ENCODE peak calls at places on chromosomes 2 and 18, in four cellular contexts. W, B, U and L are unnamed samples.

GRCh38 chr2:217162533-217162932 is 302.7 kb upstream of the TNP1 start:
- DNase-seq in W (no peak), B (no peak), U (no peak), L (peak; percentile 90)

GRCh38 chr2:143533846-143534245 is 404.6 kb downstream of the ARHGAP15 start:
- DNase-seq in W (no peak), B (no peak), U (no peak), L (no peak)

GRCh38 chr2:175690113-175690716 is 311.9 kb downstream of the LNPK start:
- DNase-seq in W (peak; percentile 24), B (no peak), U (no peak), L (peak; percentile 78)

GRCh38 chr2:114354199-114354598 is 88.2 kb upstream of the DPP10 start:
- DNase-seq in W (no peak), B (no peak), U (no peak), L (no peak)

GRCh38 chr2:195657634-195658540 is 861 bp downstream of the SLC39A10 start:
- DNase-seq in W (peak; percentile 73), B (peak; percentile 57), U (peak; percentile 63), L (peak; percentile 76)

GRCh38 chr18:67742954-67743353 is 226.4 kb upstream of the DSEL start:
- DNase-seq in W (no peak), B (no peak), U (no peak), L (no peak)

GRCh38 chr2:1236596-1236995 is 176.7 kb upstream of the TPO start:
- DNase-seq in W (no peak), B (no peak), U (no peak), L (no peak)

GRCh38 chr2:41899189-41899588 is 148.6 kb upstream of the PKDCC start:
- DNase-seq in W (no peak), B (no peak), U (no peak), L (no peak)

GRCh38 chr2:171531291-171531690 is 9.0 kb downstream of the CYBRD1 start:
- DNase-seq in W (no peak), B (no peak), U (no peak), L (no peak)

GRCh38 chr2:144377929-144378328 is 142.0 kb downstream of the ZEB2 start:
- DNase-seq in W (no peak), B (no peak), U (no peak), L (peak; percentile 55)

GRCh38 chr18:73232933-73233332 is 365.1 kb upstream of the NETO1 start:
- DNase-seq in W (no peak), B (no peak), U (no peak), L (no peak)

GRCh38 chr2:31888550-31888949 is 122.3 kb downstream of the MEMO1 start:
- DNase-seq in W (no peak), B (no peak), U (no peak), L (no peak)

GRCh38 chr2:199460101-199460671 is 2.4 kb upstream of the SATB2 start:
- DNase-seq in W (no peak), B (no peak), U (no peak), L (no peak)

GRCh38 chr2:109677815-109678580 is 63.8 kb downstream of the SOWAHC start:
- DNase-seq in W (no peak), B (no peak), U (no peak), L (no peak)

GRCh38 chr2:74735544-74735943 is 81.5 kb downstream of the SEMA4F start:
- DNase-seq in W (no peak), B (no peak), U (no peak), L (no peak)

GRCh38 chr2:120388222-120389035 is 42.5 kb downstream of the INHBB start:
- DNase-seq in W (peak; percentile 2), B (no peak), U (no peak), L (no peak)

GRCh38 chr2:128442891-128443302 is 124.2 kb upstream of the HS6ST1 start:
- DNase-seq in W (no peak), B (no peak), U (no peak), L (peak; percentile 48)

GRCh38 chr2:157866666-157867642 is 9.2 kb downstream of the ACVR1 start:
- DNase-seq in W (no peak), B (no peak), U (no peak), L (no peak)

GRCh38 chr2:110211938-110212858 is at the start of gene MTLN:
- DNase-seq in W (peak; percentile 76), B (peak; percentile 43), U (peak; percentile 62), L (peak; percentile 74)

GRCh38 chr2:109209941-109210340 is 80.9 kb downstream of the SH3RF3 start:
- DNase-seq in W (no peak), B (no peak), U (no peak), L (no peak)

GRCh38 chr2:179141206-179141605 is 91.3 kb upstream of the CCDC141 start:
- DNase-seq in W (no peak), B (no peak), U (no peak), L (no peak)

GRCh38 chr2:176079285-176079830 is 4.4 kb downstream of the EVX2 start:
- DNase-seq in W (no peak), B (no peak), U (no peak), L (no peak)

GRCh38 chr2:42297322-42297936 is 63.6 kb downstream of the COX7A2L start:
- DNase-seq in W (no peak), B (no peak), U (no peak), L (no peak)

GRCh38 chr2:229920011-229920781 is 1.6 kb downstream of the TRIP12 start:
- DNase-seq in W (peak; percentile 27), B (peak; percentile 24), U (no peak), L (no peak)

DNA sequence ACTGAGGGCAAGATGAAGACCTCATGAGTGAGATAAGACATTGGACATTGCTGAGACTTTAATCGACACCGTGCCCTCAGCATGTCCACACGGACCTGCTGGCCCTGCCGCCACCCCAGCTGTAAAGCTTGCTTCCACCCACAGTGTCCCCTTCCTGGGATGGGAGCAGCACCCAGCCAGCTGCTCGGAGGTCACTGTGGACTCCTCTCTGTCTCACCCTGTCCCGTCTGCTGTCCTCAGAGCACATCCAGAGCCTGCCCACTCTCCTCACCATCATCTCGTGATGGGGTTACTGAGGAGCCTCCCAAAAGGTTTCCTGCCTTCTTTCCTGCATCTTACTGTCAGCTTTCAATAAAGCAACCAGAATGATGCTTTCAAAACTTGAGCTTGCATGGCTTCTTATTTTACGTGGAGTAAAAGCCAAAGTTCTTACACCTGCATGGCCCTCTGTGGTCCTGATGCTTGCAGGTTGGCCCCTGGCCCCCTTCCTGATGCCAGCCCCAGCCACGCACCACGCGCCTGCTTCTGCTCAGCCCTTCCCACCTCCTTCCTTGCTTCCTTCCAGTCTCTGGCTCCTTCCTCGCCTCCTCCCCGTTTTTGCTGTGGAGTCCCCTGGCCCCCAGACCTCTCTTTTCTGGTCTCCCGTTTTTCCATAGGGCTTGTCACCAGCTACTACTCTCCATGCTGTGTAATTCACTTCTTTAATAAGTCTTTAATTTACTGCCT is 67.0 kb downstream of the DGKD start:
- DNase-seq in W (no peak), B (no peak), U (no peak), L (no peak)
- H3K4me1 ChIP-seq in W (peaks cover 91% of the 10 kb centered on the region), B (peaks cover 92% of the 10 kb centered on the region), U (no peaks in the 10 kb centered on the region), L (peaks cover 16% of the 10 kb centered on the region)

GRCh38 chr2:160376576-160376975 is 117.0 kb downstream of the RBMS1 start:
- DNase-seq in W (no peak), B (no peak), U (no peak), L (peak; percentile 79)

GRCh38 chr2:160375037-160375436 is 118.6 kb downstream of the RBMS1 start:
- DNase-seq in W (no peak), B (no peak), U (no peak), L (no peak)

GRCh38 chr2:160375802-160376469 is 117.7 kb downstream of the RBMS1 start:
- DNase-seq in W (no peak), B (no peak), U (no peak), L (no peak)

GRCh38 chr2:160379399-160379798 is 114.2 kb downstream of the RBMS1 start:
- DNase-seq in W (no peak), B (no peak), U (no peak), L (peak; percentile 92)

DNA sequence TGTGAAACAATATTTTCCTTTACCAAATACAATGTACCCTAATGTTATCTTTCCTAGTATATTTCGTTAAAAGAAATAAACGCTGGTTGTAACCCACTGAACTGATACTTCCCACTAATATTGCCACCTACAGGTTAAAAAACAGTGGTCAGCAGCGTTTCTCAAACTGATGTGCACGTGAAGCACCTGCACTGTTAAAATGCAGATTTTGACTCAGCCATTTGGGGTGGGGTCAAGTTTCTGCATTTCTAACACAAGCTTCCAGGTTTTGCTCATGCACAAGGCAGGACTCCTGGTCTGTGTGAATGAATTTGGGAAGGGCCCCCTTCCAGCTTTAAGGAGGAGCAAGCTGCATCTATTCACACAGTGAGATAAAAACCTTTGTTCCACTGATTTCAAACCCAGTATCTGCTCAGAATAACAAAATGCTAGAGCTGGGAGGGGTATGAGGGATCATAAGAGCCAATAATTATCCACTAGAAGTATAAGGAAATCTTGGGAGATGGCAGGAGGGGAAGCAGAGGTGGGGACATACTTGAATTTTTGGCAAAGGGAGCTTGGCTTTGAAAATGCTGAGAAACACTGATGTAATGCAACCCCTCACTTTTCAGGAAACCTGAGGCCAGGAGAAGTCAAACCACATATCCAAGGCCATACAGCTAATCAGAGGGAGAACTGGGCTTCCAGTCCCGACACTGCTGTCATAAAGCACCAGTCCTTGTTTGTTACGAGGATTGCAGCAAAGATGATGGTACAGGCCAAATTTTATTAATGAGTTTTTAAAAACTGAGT is 116.2 kb downstream of the RBMS1 start:
- DNase-seq in W (no peak), B (no peak), U (no peak), L (no peak)
- TF ChIP-seq CTCF in W (no peak), B (no peak), U (no peak), L (no peak)

DNA sequence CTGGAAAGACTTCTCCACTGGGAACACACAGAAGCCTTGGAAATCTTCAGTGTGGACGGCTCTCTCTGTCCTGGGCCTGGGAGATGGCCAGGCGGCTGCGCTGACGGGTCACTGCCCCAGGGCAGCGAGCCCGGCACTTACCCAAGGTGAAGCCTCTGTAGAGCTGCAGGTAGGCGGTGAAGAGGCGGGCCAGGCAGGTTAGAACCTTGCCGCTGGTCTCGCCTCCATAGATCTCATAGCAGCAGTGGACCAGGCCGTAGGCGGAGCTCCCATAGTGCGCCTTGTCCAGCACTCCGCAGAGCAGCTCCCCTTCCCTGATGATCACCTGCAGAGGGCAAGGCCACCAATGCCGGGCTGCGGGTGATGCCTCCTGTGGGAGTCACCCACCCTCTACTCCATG is 53.0 kb downstream of the POLR1A start:
- DNase-seq in W (no peak), B (no peak), U (peak; percentile 15), L (no peak)
- H3K27ac ChIP-seq in W (no peak overlapping the region), B (no peak overlapping the region), U (no peak overlapping the region), L (no peak overlapping the region)

GRCh38 chr18:75204262-75204977 is 4.5 kb downstream of the PTGR3 start:
- DNase-seq in W (peak; percentile 31), B (no peak), U (no peak), L (peak; percentile 40)

GRCh38 chr18:75201936-75202335 is 7.0 kb downstream of the PTGR3 start:
- DNase-seq in W (no peak), B (no peak), U (no peak), L (no peak)

GRCh38 chr18:75201273-75201898 is 7.6 kb downstream of the PTGR3 start:
- DNase-seq in W (no peak), B (no peak), U (no peak), L (no peak)

GRCh38 chr18:75203456-75204261 is 5.3 kb downstream of the PTGR3 start:
- DNase-seq in W (no peak), B (no peak), U (no peak), L (no peak)

DNA sequence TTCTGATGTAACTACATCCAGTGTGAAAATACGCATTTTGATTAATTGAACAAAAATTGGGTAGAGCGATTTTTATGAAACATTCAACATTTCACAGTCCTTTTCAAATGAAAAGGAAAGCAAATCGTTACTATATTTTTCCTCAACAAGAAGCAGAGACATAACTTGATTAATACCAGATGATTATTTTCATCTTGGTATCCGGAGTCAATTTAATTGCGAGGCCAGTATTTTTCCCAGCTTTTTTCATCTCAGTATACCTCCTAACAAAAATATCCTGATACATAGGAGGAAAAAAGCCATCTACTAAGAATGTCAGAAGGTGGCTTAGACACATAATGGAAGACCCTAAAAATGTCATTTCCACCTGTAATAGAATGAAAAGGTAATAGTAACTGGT is 6.0 kb downstream of the PTGR3 start:
- DNase-seq in W (no peak), B (no peak), U (no peak), L (no peak)
- H3K4me1 ChIP-seq in W (peaks cover 66% of the 10 kb centered on the region), B (peaks cover 27% of the 10 kb centered on the region), U (no peaks in the 10 kb centered on the region), L (peaks cover 8% of the 10 kb centered on the region)

GRCh38 chr2:214489181-214489580 is 78.3 kb downstream of the VWC2L start:
- DNase-seq in W (no peak), B (no peak), U (no peak), L (no peak)
- TF ChIP-seq CTCF in W (no peak), B (no peak), U (no peak), L (no peak)